ENCODE peak calls at places on chromosomes 3 and 15, in ten cellular contexts. T is cardiac fibroblast, A is MM.1S, C is A549, N is fibroblast of pulmonary artery, E is thoracic aorta, G is stomach, B is endothelial cell, O is NB4, R is AG04450. S is an unnamed sample.

GRCh38 chr15:81293728-81294500 is 30.0 kb downstream of the STARD5 start:
- DNase-seq in T (no peak), A (peak), C (no peak), N (no peak), E (no peak), G (peak), B (no peak), O (peak), R (no peak), S (no peak)

GRCh38 chr15:58171476-58172061 is 33.4 kb downstream of the AQP9 start:
- DNase-seq in T (no peak), A (no peak), C (no peak), N (no peak), E (no peak), G (no peak), B (no peak), O (no peak), R (no peak), S (no peak)

GRCh38 chr15:88695046-88695445 is 56.2 kb downstream of the ISG20 start:
- DNase-seq in T (no peak), A (no peak), C (no peak), N (no peak), E (no peak), G (no peak), B (no peak), O (no peak), R (no peak), S (no peak)

GRCh38 chr3:197789309-197789708 is 1.7 kb upstream of the LRCH3 start:
- DNase-seq in T (no peak), A (no peak), C (no peak), N (no peak), E (no peak), G (no peak), B (no peak), O (no peak), R (no peak), S (no peak)

GRCh38 chr3:9067352-9067975 is 104.2 kb upstream of the RAD18 start:
- DNase-seq in T (peak), A (peak), C (peak), N (peak), E (no peak), G (peak), B (peak), O (peak), R (peak), S (peak)

GRCh38 chr3:113747719-113748046 is 848 bp downstream of the ATP6V1A start:
- DNase-seq in T (no peak), A (peak), C (no peak), N (peak), E (no peak), G (no peak), B (no peak), O (peak), R (no peak), S (no peak)

GRCh38 chr15:32957219-32957618 is 237.3 kb downstream of the FMN1 start:
- DNase-seq in T (no peak), A (no peak), C (no peak), N (no peak), E (no peak), G (no peak), B (no peak), O (no peak), R (no peak), S (no peak)

GRCh38 chr3:173970206-173970605 is 572.7 kb downstream of the NLGN1 start:
- DNase-seq in T (no peak), A (no peak), C (no peak), N (no peak), E (no peak), G (no peak), B (no peak), O (no peak), R (no peak), S (no peak)

GRCh38 chr15:27743078-27743477 is 356.0 kb downstream of the OCA2 start:
- DNase-seq in T (no peak), A (no peak), C (no peak), N (no peak), E (no peak), G (no peak), B (no peak), O (no peak), R (no peak), S (no peak)

GRCh38 chr15:38554354-38554753 is 10.3 kb downstream of the RASGRP1 start:
- DNase-seq in T (no peak), A (no peak), C (no peak), N (peak), E (no peak), G (no peak), B (no peak), O (no peak), R (peak), S (no peak)

GRCh38 chr15:101267320-101268104 is 9.8 kb downstream of the SELENOS start:
- DNase-seq in T (peak), A (no peak), C (no peak), N (peak), E (no peak), G (no peak), B (no peak), O (peak), R (no peak), S (peak)

GRCh38 chr3:5006755-5007202 is 27.5 kb downstream of the BHLHE40 start:
- DNase-seq in T (no peak), A (no peak), C (no peak), N (no peak), E (no peak), G (no peak), B (no peak), O (no peak), R (no peak), S (no peak)

GRCh38 chr15:25372298-25372697 is 66.5 kb downstream of the UBE3A start:
- DNase-seq in T (peak), A (no peak), C (no peak), N (peak), E (no peak), G (no peak), B (no peak), O (peak), R (peak), S (peak)

GRCh38 chr3:141410861-141411771 is 42.8 kb downstream of the ZBTB38 start:
- DNase-seq in T (peak), A (peak), C (no peak), N (no peak), E (no peak), G (no peak), B (no peak), O (no peak), R (no peak), S (peak)

GRCh38 chr15:100721758-100722550 is 119.6 kb downstream of the ASB7 start:
- DNase-seq in T (peak), A (no peak), C (peak), N (peak), E (peak), G (peak), B (no peak), O (peak), R (peak), S (peak)

GRCh38 chr3:158808697-158809096 is 6.8 kb downstream of the MFSD1 start:
- DNase-seq in T (no peak), A (peak), C (no peak), N (peak), E (no peak), G (no peak), B (no peak), O (peak), R (no peak), S (peak)

DNA sequence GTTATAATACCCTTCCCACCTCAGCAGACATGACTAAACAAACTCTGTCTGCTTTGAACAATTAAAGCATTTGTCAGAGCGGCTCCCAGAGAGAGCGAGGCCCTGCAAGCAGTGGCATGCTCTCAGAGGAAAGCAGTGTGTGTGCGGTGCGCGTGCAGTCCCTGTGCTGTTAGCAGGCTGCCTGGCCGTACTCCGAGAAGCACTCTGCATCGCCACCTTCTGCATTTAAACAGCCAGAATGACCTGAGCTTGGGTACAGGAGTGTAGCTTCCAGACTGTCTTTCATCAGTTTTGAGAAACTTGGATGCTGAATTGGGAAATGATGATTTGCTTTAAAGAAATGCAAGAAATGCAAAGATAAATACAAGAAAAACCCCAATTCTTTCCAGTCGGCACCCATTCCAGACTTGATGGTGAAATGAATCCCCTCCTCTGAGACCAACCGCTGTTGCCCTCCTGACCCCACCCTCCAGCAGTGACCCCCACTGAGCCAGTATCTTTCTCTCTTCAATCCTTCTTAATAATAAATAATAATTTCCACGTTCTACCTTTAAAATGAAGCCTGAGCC is 113.5 kb downstream of the VGLL4 start:
- DNase-seq in T (peak), A (no peak), C (no peak), N (peak), E (no peak), G (no peak), B (no peak), O (no peak), R (peak), S (peak)
- TF ChIP-seq CTCF in T (peak), A (no peak), C (no peak), N (peak), E (no peak), G (no peak), B (no peak), O (no peak), R (peak), S (peak)

DNA sequence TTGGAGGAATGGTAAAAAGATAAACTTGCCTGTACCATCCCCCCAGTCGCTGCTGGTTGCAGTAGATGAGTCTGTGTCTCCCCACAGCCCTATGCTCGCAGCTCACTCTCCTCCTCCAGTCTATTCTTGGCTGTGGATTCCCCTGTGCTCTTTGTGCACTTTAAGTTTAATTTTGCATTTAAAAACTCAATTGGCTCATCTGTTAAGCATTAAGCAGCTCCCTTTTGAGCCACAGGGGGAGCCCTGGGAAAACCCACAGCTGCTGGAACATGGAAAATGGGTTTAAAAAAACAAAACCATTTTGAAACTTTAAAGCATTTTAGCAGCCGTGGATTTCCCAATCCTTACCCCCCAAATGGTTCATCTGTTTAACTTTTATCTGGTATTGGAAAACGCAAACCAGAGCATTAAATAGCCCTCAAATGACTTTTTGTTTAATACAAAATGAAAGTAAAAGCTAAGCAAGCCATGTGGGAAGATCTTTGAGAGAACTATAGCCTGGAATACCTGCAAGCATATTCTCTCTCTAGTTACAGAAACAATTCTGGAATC is 536.9 kb downstream of the ZIC1 start:
- DNase-seq in T (peak), A (peak), C (peak), N (peak), E (no peak), G (no peak), B (no peak), O (peak), R (peak), S (peak)
- TF ChIP-seq CTCF in T (peak), A (peak), C (peak), N (peak), E (peak), G (no peak), B (peak), O (no peak), R (peak), S (peak)

GRCh38 chr15:52677593-52677992 is 1.6 kb downstream of the ATOSA start:
- DNase-seq in T (no peak), A (peak), C (no peak), N (no peak), E (no peak), G (no peak), B (no peak), O (no peak), R (no peak), S (no peak)

GRCh38 chr15:52672661-52673060 is 6.5 kb downstream of the ATOSA start:
- DNase-seq in T (no peak), A (no peak), C (no peak), N (no peak), E (no peak), G (no peak), B (no peak), O (no peak), R (no peak), S (no peak)

GRCh38 chr15:52673312-52673711 is 5.9 kb downstream of the ATOSA start:
- DNase-seq in T (no peak), A (no peak), C (no peak), N (no peak), E (no peak), G (no peak), B (no peak), O (peak), R (no peak), S (no peak)

GRCh38 chr15:52673734-52674133 is 5.5 kb downstream of the ATOSA start:
- DNase-seq in T (no peak), A (peak), C (no peak), N (no peak), E (no peak), G (no peak), B (no peak), O (no peak), R (no peak), S (no peak)

DNA sequence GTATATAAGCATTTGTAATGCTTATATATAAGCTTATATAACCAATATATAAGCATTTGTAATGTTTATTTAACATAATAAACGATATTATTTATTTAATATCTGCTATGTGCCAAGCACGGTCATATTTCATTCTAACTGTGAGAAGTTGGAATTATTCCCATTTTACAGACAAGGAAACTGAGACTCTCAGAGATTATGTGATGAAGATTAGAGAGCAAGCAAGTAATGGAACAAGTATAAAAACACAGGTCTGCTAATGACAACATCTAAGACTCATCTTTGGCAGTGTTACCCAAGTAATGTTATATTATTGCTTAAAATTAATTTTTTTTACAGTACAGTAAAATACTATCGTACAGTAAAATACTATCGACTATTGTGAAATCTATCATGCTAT is 4.4 kb downstream of the ATOSA start:
- DNase-seq in T (no peak), A (no peak), C (no peak), N (no peak), E (no peak), G (no peak), B (no peak), O (no peak), R (no peak), S (no peak)
- TF ChIP-seq CTCF in T (no peak), A (no peak), C (no peak), N (no peak), E (no peak), G (no peak), B (no peak), O (no peak), R (no peak), S (no peak)

DNA sequence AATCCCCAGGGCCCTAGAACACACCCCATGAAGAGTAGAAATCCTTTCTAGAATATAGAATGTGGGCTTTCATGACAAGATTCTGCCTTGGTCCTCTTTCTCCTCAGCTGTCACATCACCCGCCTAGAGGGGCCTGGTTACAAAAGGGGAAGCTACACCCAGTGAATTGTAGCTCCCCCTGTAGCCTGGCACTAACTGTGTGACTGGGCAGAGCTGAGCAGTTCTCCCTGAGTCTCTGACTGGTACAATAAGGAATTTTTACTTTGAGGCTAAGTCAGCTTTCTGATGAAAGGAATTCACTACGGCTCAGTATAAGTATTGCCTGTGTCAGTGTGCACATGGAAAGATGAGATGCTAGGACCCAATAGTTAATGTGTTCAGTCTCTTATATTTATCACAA is 28.7 kb upstream of the ZNF148 start:
- DNase-seq in T (no peak), A (no peak), C (no peak), N (no peak), E (no peak), G (no peak), B (no peak), O (peak), R (peak), S (no peak)
- TF ChIP-seq CTCF in T (peak), A (no peak), C (no peak), N (no peak), E (no peak), G (no peak), B (no peak), O (peak), R (peak), S (peak)